ENCODE peak calls at places on chromosomes 13 and 19, in nine cellular contexts. X is bronchial epithelial cell; N is HFFc6; D is LHCN-M2; K is GM04504; Y is lower lobe of right lung; U is activated CD8-positive, alpha-beta memory T cell treated with anti-CD3 and anti-CD28 coated beads for 1 hour; R is neuronal stem cell; A is NCI-H2029. E is an unnamed sample.

GRCh38 chr19:40613669-40614594 is 12.8 kb downstream of the LTBP4 start:
- DNase-seq in D (no peak), X (peak; percentile 73), Y (peak; percentile 92), R (no peak), N (peak; percentile 68), K (no peak), U (peak; percentile 64), A (peak; percentile 80), E (no peak)

GRCh38 chr19:27777726-27778125 is 1435.2 kb downstream of the UQCRFS1 start:
- DNase-seq in D (no peak), A (no peak), U (no peak), X (no peak), Y (no peak), R (no peak), K (no peak), N (no peak), E (no peak)

GRCh38 chr19:28941833-28942232 is 271.1 kb downstream of the UQCRFS1 start:
- DNase-seq in Y (no peak), K (no peak), N (no peak), D (no peak), X (no peak), R (no peak), U (no peak), A (no peak), E (no peak)

GRCh38 chr19:19399733-19400438 is 5.6 kb upstream of the GATAD2A start:
- DNase-seq in U (no peak), N (no peak), Y (no peak), X (no peak), R (no peak), A (no peak), D (peak; percentile 54), K (no peak), E (no peak)

GRCh38 chr19:1265611-1266115 is 3.5 kb upstream of the CIRBP start:
- DNase-seq in A (no peak), R (no peak), N (peak; percentile 91), K (peak; percentile 84), U (no peak), D (peak; percentile 95), Y (peak; percentile 80), X (no peak), E (peak; percentile 85)

GRCh38 chr13:72463561-72463960 is 263.9 kb downstream of the MZT1 start:
- DNase-seq in X (no peak), U (no peak), R (no peak), Y (no peak), K (no peak), D (no peak), A (no peak), N (no peak), E (no peak)

GRCh38 chr19:55226273-55226672 is 2.3 kb downstream of the TMEM86B start:
- DNase-seq in D (no peak), N (no peak), Y (no peak), A (no peak), U (no peak), R (no peak), K (no peak), X (no peak), E (no peak)

GRCh38 chr13:112685856-112686255 is 4.0 kb upstream of the ATP11A start:
- DNase-seq in R (no peak), N (no peak), Y (no peak), K (no peak), X (peak; percentile 43), U (no peak), A (peak; percentile 43), D (no peak), E (no peak)

GRCh38 chr13:42454749-42455148 is 119.2 kb upstream of the TNFSF11 start:
- DNase-seq in D (no peak), Y (no peak), K (no peak), U (no peak), N (no peak), A (no peak), R (no peak), X (no peak), E (no peak)

GRCh38 chr13:42746846-42747245 is 34.5 kb upstream of the FAM216B start:
- DNase-seq in U (no peak), X (peak; percentile 33), R (no peak), K (no peak), D (peak; percentile 76), Y (no peak), N (peak; percentile 60), A (no peak), E (no peak)

GRCh38 chr13:94710881-94711560 is 1.3 kb downstream of the SOX21 start:
- DNase-seq in R (no peak), U (no peak), Y (no peak), X (no peak), K (no peak), A (no peak), N (no peak), D (no peak), E (no peak)

GRCh38 chr19:46860846-46861690 is at the start of gene ARHGAP35:
- DNase-seq in U (no peak), K (no peak), A (no peak), R (no peak), X (no peak), D (no peak), Y (peak; percentile 66), N (no peak), E (no peak)

GRCh38 chr19:10270180-10270615 is 722 bp upstream of the ICAM1 start:
- DNase-seq in X (no peak), N (no peak), D (no peak), R (no peak), Y (peak; percentile 93), U (no peak), K (no peak), A (no peak), E (no peak)

GRCh38 chr13:65353951-65354350 is 1876.2 kb downstream of the PCDH9 start:
- DNase-seq in D (no peak), K (no peak), A (no peak), X (no peak), R (no peak), U (no peak), N (no peak), Y (no peak), E (no peak)

GRCh38 chr13:46022476-46022875 is 30.1 kb downstream of the ZC3H13 start:
- DNase-seq in R (no peak), Y (no peak), X (no peak), D (peak; percentile 27), U (no peak), K (no peak), N (no peak), A (no peak), E (no peak)

GRCh38 chr19:16324384-16325160 is at the start of gene KLF2:
- DNase-seq in U (peak; percentile 93), N (peak; percentile 93), R (peak; percentile 78), Y (peak; percentile 96), A (peak; percentile 74), K (peak; percentile 89), X (peak; percentile 49), D (peak; percentile 88), E (peak; percentile 86)

GRCh38 chr19:50510700-50511068 is 307 bp downstream of the JOSD2 start:
- DNase-seq in R (no peak), Y (no peak), X (peak; percentile 4), K (no peak), D (no peak), U (no peak), A (peak; percentile 45), N (no peak), E (no peak)

GRCh38 chr19:54172764-54173699 is at the start of gene TMC4:
- DNase-seq in K (no peak), D (no peak), N (no peak), R (no peak), A (peak; percentile 88), Y (peak; percentile 85), U (no peak), X (peak; percentile 80), E (peak; percentile 47)

GRCh38 chr13:73440296-73440895 is 381.6 kb downstream of the KLF5 start:
- DNase-seq in D (peak; percentile 47), Y (no peak), X (no peak), K (no peak), U (no peak), A (no peak), R (no peak), N (no peak), E (no peak)

GRCh38 chr19:33551676-33552075 is 30.1 kb upstream of the PEPD start:
- DNase-seq in N (no peak), Y (no peak), R (no peak), K (no peak), X (no peak), U (no peak), A (no peak), D (no peak), E (no peak)

GRCh38 chr13:23510979-23511735 is 59.1 kb upstream of the TNFRSF19 start:
- DNase-seq in K (no peak), N (peak; percentile 41), U (no peak), R (no peak), A (no peak), Y (no peak), X (peak; percentile 52), D (peak; percentile 55), E (peak; percentile 52)

GRCh38 chr19:15428956-15429824 is 10.4 kb upstream of the AKAP8L start:
- DNase-seq in K (no peak), D (no peak), R (no peak), N (no peak), A (no peak), Y (no peak), U (no peak), X (no peak), E (no peak)

GRCh38 chr13:90156390-90156789 is 1191.1 kb upstream of the MIR17HG start:
- DNase-seq in A (no peak), X (no peak), N (no peak), U (no peak), D (no peak), R (no peak), K (no peak), Y (no peak), E (no peak)

GRCh38 chr19:42857544-42857867 is 22.0 kb downstream of the PSG1 start:
- DNase-seq in X (no peak), N (no peak), A (no peak), D (no peak), Y (no peak), K (no peak), R (no peak), U (no peak), E (no peak)

GRCh38 chr13:37715606-37716015 is 117.0 kb upstream of the POSTN start:
- DNase-seq in X (peak; percentile 91), A (no peak), K (no peak), Y (no peak), D (peak; percentile 84), R (no peak), N (peak; percentile 65), U (no peak), E (peak; percentile 83)

GRCh38 chr19:35509018-35509652 is 4.3 kb downstream of the DMKN start:
- DNase-seq in N (no peak), Y (peak; percentile 84), D (no peak), U (no peak), R (no peak), A (no peak), X (peak; percentile 79), K (no peak), E (no peak)

GRCh38 chr19:6047741-6048231 is 62.5 kb downstream of the RFX2 start:
- DNase-seq in U (no peak), X (peak; percentile 49), K (no peak), R (peak; percentile 42), A (peak; percentile 15), Y (no peak), D (peak; percentile 46), N (peak; percentile 62), E (no peak)

GRCh38 chr13:29621401-29621800 is 25.9 kb upstream of the SLC7A1 start:
- DNase-seq in N (peak; percentile 73), R (no peak), Y (no peak), U (no peak), A (no peak), D (peak; percentile 46), K (no peak), X (peak; percentile 15), E (peak; percentile 53)

GRCh38 chr19:639251-640155 is at the start of gene FGF22:
- DNase-seq in K (peak; percentile 75), D (peak; percentile 71), R (peak; percentile 86), A (peak; percentile 89), U (peak; percentile 85), N (peak; percentile 79), Y (peak; percentile 93), X (peak; percentile 58), E (peak; percentile 62)

GRCh38 chr19:49492573-49493411 is 3.4 kb upstream of the RPS11 start:
- DNase-seq in N (no peak), Y (no peak), U (no peak), K (no peak), X (peak; percentile 59), D (no peak), A (no peak), R (no peak), E (no peak)

GRCh38 chr19:48283908-48284307 is 14.0 kb downstream of the ZNF114 start:
- DNase-seq in R (no peak), A (no peak), U (no peak), N (peak; percentile 91), K (no peak), Y (no peak), D (peak; percentile 64), X (no peak), E (peak; percentile 76)

E was measured in A172.